ENCODE peak calls at places on chromosomes 11 and 22, in seven cellular contexts. E is T-helper 2 cell; Q is stimulated activated CD8-positive, alpha-beta memory T cell treated with anti-CD3 and anti-CD28 coated beads, Interleukin-4, amount 100 ng/mL, for 4 hours; T is epithelial cell of esophagus; M is stimulated activated CD4-positive, alpha-beta T cell treated with anti-CD3 and anti-CD28 coated beads, TNF-alpha, amount 100 ng/mL, for 48 hours; J is hepatic stellate cell; W is activated gamma-delta T cell. O is an unnamed sample.

GRCh38 chr11:55942785-55943392 is 6.7 kb upstream of the OR5I1 start:
- DNase-seq in W (no peak), J (no peak), M (no peak), Q (no peak), E (no peak), T (peak), O (no peak)

GRCh38 chr22:49143812-49144211 is 683.9 kb downstream of the BRD1 start:
- DNase-seq in E (no peak), Q (no peak), J (no peak), T (no peak), W (no peak), M (no peak), O (no peak)

GRCh38 chr22:28053871-28054621 is 135.0 kb upstream of the PITPNB start:
- DNase-seq in J (peak), E (no peak), W (no peak), Q (no peak), T (no peak), M (no peak), O (no peak)

GRCh38 chr11:122983438-122984185 is 2.0 kb upstream of the BSX start:
- DNase-seq in Q (no peak), T (no peak), M (no peak), J (no peak), E (no peak), W (no peak), O (no peak)

GRCh38 chr22:42562282-42562681 is 8.5 kb downstream of the SERHL2 start:
- DNase-seq in Q (no peak), T (no peak), E (no peak), J (no peak), W (no peak), M (no peak), O (no peak)

GRCh38 chr11:93490996-93491618 is 52.1 kb downstream of the SMCO4 start:
- DNase-seq in Q (no peak), T (no peak), E (no peak), J (no peak), M (no peak), W (no peak), O (no peak)

GRCh38 chr22:43351966-43352345 is 8.8 kb upstream of the SCUBE1 start:
- DNase-seq in W (no peak), J (no peak), E (no peak), M (no peak), Q (no peak), T (no peak), O (no peak)

GRCh38 chr11:61880050-61880449 is 11.3 kb downstream of the FADS3 start:
- DNase-seq in Q (no peak), J (no peak), W (no peak), E (no peak), T (no peak), M (no peak), O (no peak)

GRCh38 chr22:19213496-19214473 is 35.2 kb upstream of the SLC25A1 start:
- DNase-seq in Q (no peak), T (no peak), M (no peak), E (no peak), J (no peak), W (no peak), O (no peak)

GRCh38 chr11:15074206-15075161 is 1.1 kb downstream of the CALCB start:
- DNase-seq in Q (peak), E (peak), T (peak), M (peak), W (peak), J (peak), O (peak)

GRCh38 chr22:32034275-32034674 is 8.8 kb upstream of the SLC5A1 start:
- DNase-seq in J (no peak), T (no peak), Q (no peak), E (no peak), W (no peak), M (no peak), O (no peak)

GRCh38 chr22:45977551-45978274 is 751 bp upstream of the WNT7B start:
- DNase-seq in J (no peak), T (peak), E (no peak), Q (no peak), W (no peak), M (no peak), O (no peak)

GRCh38 chr11:47259178-47259977 is 1.6 kb downstream of the NR1H3 start:
- DNase-seq in E (no peak), Q (no peak), T (peak), J (peak), W (no peak), M (no peak), O (no peak)

GRCh38 chr11:116114198-116114651 is 610.0 kb upstream of the CADM1 start:
- DNase-seq in T (no peak), J (no peak), E (no peak), M (no peak), Q (no peak), W (no peak), O (no peak)

GRCh38 chr11:124934862-124935547 is 842 bp downstream of the HEPACAM start:
- DNase-seq in T (peak), M (no peak), J (peak), W (no peak), E (no peak), Q (no peak), O (no peak)

GRCh38 chr11:124841765-124842700 is 23.2 kb upstream of the ROBO3 start:
- DNase-seq in J (no peak), T (no peak), W (no peak), M (no peak), Q (no peak), E (no peak), O (no peak)

GRCh38 chr11:26778000-26778757 is 56.3 kb upstream of the SLC5A12 start:
- DNase-seq in E (no peak), J (peak), W (no peak), Q (no peak), T (peak), M (no peak), O (no peak)

GRCh38 chr11:7490054-7490453 is 4.7 kb downstream of the OLFML1 start:
- DNase-seq in T (peak), E (no peak), M (no peak), J (peak), Q (no peak), W (no peak), O (no peak)

GRCh38 chr11:122743949-122744876 is 88.7 kb downstream of the UBASH3B start:
- DNase-seq in E (peak), Q (peak), J (no peak), T (no peak), M (peak), W (peak), O (peak)

GRCh38 chr11:9615031-9615451 is 41.6 kb downstream of the WEE1 start:
- DNase-seq in J (no peak), Q (no peak), E (no peak), T (no peak), M (no peak), W (no peak), O (no peak)

GRCh38 chr11:86510674-86511073 is 136.0 kb downstream of the CCDC81 start:
- DNase-seq in J (no peak), Q (no peak), M (no peak), W (no peak), E (no peak), T (no peak), O (no peak)

GRCh38 chr22:42366815-42367581 is 65.2 kb downstream of the NFAM1 start:
- DNase-seq in W (no peak), Q (no peak), E (no peak), M (no peak), J (no peak), T (no peak), O (no peak)

GRCh38 chr11:110962907-110963306 is 250.7 kb upstream of the ARHGAP20 start:
- DNase-seq in M (no peak), T (no peak), Q (no peak), J (no peak), W (no peak), E (no peak), O (no peak)

GRCh38 chr11:132078230-132078629 is 707.8 kb downstream of the NTM start:
- DNase-seq in M (no peak), T (no peak), Q (no peak), J (no peak), E (no peak), W (no peak), O (no peak)

GRCh38 chr11:122494171-122494570 is 161.4 kb upstream of the UBASH3B start:
- DNase-seq in J (no peak), E (no peak), T (peak), W (no peak), Q (no peak), M (no peak), O (no peak)

GRCh38 chr11:21582791-21583190 is 610.1 kb upstream of the ANO5 start:
- DNase-seq in Q (no peak), W (no peak), T (no peak), E (no peak), J (no peak), M (no peak), O (no peak)

GRCh38 chr11:33868646-33869461 is 23.0 kb downstream of the LMO2 start:
- DNase-seq in J (no peak), W (no peak), T (no peak), E (no peak), Q (no peak), M (no peak), O (no peak)

GRCh38 chr22:38513063-38513462 is 7.0 kb upstream of the DDX17 start:
- DNase-seq in J (no peak), E (no peak), Q (no peak), W (no peak), T (no peak), M (no peak), O (peak)

GRCh38 chr11:35907648-35908431 is 36.0 kb upstream of the LDLRAD3 start:
- DNase-seq in E (no peak), J (peak), M (no peak), Q (no peak), T (peak), W (no peak), O (no peak)

GRCh38 chr22:46025225-46025972 is 48.4 kb upstream of the WNT7B start:
- DNase-seq in J (no peak), E (no peak), W (no peak), M (no peak), T (no peak), Q (no peak), O (no peak)

GRCh38 chr11:134535029-134536025 is 123.3 kb upstream of the B3GAT1 start:
- DNase-seq in M (no peak), W (no peak), E (no peak), J (no peak), T (no peak), Q (no peak), O (no peak)

GRCh38 chr11:82731691-82732277 is 1.9 kb downstream of the FAM181B start:
- DNase-seq in T (no peak), J (no peak), Q (no peak), E (no peak), W (no peak), M (no peak), O (no peak)

O was measured in T-helper 1 cell.